ENCODE peak calls at places on chromosomes 13 and 19, in five cellular contexts. D is GM12878, I is K562, L is H1, S is HepG2. U is an unnamed sample.
A peak's percentile ranks its signal among the peaks of the same experiment; 100 is the strongest.

GRCh38 chr13:36820222-36820621 is 1.2 kb downstream of the RFXAP start:
- DNase-seq in L (no peak), I (no peak), D (peak; percentile 26), S (no peak), U (no peak)

GRCh38 chr13:111344471-111345191 is 24.2 kb downstream of the TEX29 start:
- DNase-seq in L (peak; percentile 84), I (peak; percentile 27), D (no peak), S (peak; percentile 20), U (no peak)

GRCh38 chr19:33796164-33797100 is at the start of gene KCTD15:
- DNase-seq in L (no peak), S (no peak), I (peak; percentile 61), D (no peak), U (no peak)

GRCh38 chr13:45828253-45828968 is 23.1 kb downstream of the SIAH3 start:
- DNase-seq in S (no peak), I (no peak), L (no peak), D (no peak), U (no peak)

GRCh38 chr19:54439174-54439851 is 9.7 kb upstream of the LENG8 start:
- DNase-seq in D (no peak), L (no peak), S (peak; percentile 56), I (peak; percentile 47), U (no peak)

GRCh38 chr13:78777973-78778372 is 119.0 kb upstream of the OBI1 start:
- DNase-seq in S (no peak), L (no peak), D (no peak), I (no peak), U (no peak)

GRCh38 chr19:31483226-31483857 is 134.1 kb upstream of the TSHZ3 start:
- DNase-seq in L (no peak), D (no peak), I (no peak), S (no peak), U (no peak)

GRCh38 chr19:535017-535835 is 3.7 kb downstream of the CDC34 start:
- DNase-seq in S (no peak), L (no peak), D (no peak), I (no peak), U (no peak)

GRCh38 chr13:24618219-24618955 is 61.8 kb upstream of the ATP12A start:
- DNase-seq in L (no peak), I (no peak), S (no peak), D (peak; percentile 40), U (no peak)

GRCh38 chr19:2610637-2611482 is 91.6 kb downstream of the GNG7 start:
- DNase-seq in D (peak; percentile 91), S (peak; percentile 70), I (peak; percentile 87), L (peak; percentile 80), U (peak; percentile 59)

GRCh38 chr13:22061371-22061805 is 390.5 kb downstream of the FGF9 start:
- DNase-seq in I (no peak), L (no peak), S (no peak), D (peak; percentile 51), U (no peak)

GRCh38 chr19:52626915-52627314 is 11.2 kb downstream of the ZNF83 start:
- DNase-seq in L (no peak), I (peak; percentile 62), S (no peak), D (no peak), U (no peak)

GRCh38 chr13:111506131-111506530 is 185.7 kb downstream of the TEX29 start:
- DNase-seq in L (no peak), D (no peak), S (no peak), I (no peak), U (no peak)

GRCh38 chr13:36096411-36097184 is 34.6 kb downstream of the DCLK1 start:
- DNase-seq in I (no peak), D (no peak), L (no peak), S (no peak), U (no peak)

GRCh38 chr19:33550741-33551140 is 29.1 kb upstream of the PEPD start:
- DNase-seq in D (no peak), S (no peak), L (no peak), I (no peak), U (no peak)

DNA sequence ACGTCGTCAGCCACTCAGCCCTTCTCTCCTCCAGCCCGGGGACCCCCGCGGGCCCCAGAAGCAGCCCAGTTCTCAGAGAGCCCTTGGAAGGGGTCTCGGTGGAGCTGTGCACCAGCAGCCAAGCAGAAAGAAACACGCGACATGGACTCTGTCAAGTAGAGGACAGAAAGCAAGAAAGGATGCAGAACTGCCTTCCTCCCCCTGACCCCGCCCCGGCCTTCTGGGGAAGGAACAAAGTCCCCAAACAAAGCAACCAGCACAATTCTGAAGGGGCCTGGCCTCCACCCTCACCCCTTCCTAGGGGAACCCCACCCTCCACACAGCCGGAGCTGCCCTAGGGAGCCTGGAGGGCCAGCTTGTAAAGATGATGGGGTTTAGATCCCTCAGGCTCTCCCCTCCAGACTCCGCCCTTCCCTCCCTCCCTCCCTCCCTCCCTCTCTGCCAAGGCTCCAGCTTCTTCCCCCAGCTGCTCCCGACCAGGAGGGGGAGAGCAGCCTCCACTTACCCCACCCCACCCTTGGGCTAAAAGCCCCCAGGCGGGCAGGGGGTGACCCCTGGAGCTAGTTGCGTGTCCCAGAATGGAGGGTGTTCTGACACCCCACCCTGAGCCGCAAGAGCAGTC is 7.8 kb downstream of the LYL1 start:
- DNase-seq in L (no peak), S (no peak), D (no peak), I (peak; percentile 65), U (no peak)
- H3K27ac ChIP-seq in L (no peak overlapping the region), S (no peak overlapping the region), D (no peak overlapping the region), I (no peak overlapping the region), U (no peak overlapping the region)

GRCh38 chr13:90717451-90717936 is 630.0 kb upstream of the MIR17HG start:
- DNase-seq in I (no peak), S (no peak), L (no peak), D (no peak), U (peak; percentile 22)
- TF ChIP-seq ZNF274 in I (no peak), S (no peak), L (no peak), D (no peak), U (no peak)

GRCh38 chr19:42850981-42851717 is 28.4 kb downstream of the PSG1 start:
- DNase-seq in S (peak; percentile 15), D (no peak), L (no peak), I (no peak), U (peak; percentile 18)
- TF ChIP-seq ATF3 in S (no peak), D (no peak), L (no peak), I (peak; percentile 16), U (peak; percentile 25)

GRCh38 chr13:26075498-26075897 is 23.7 kb upstream of the SHISA2 start:
- DNase-seq in L (no peak), S (no peak), D (no peak), I (no peak), U (no peak)

DNA sequence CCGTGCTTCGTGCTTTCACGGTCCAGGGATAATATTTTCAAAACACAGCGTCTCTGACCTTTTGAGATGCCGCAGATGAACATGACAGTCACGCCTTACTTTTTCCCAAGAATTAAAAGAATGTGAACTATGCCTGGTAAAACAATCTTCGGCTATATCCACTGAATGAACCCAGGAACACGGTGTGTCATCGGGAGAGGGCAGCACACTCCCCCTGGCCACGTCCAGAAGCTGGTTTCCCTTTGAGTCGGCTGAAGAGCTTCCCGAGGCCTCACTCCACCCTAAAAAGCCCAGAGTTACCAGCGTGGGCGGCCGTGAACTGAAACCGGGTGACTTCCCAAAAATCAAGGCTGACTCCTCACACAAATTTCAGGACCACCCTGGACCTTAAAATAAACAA is 22.9 kb upstream of the SHISA2 start:
- DNase-seq in I (no peak), L (no peak), S (peak; percentile 50), D (no peak), U (no peak)
- H3K27ac ChIP-seq in I (no peak overlapping the region), L (no peak overlapping the region), S (no peak overlapping the region), D (no peak overlapping the region), U (no peak overlapping the region)

DNA sequence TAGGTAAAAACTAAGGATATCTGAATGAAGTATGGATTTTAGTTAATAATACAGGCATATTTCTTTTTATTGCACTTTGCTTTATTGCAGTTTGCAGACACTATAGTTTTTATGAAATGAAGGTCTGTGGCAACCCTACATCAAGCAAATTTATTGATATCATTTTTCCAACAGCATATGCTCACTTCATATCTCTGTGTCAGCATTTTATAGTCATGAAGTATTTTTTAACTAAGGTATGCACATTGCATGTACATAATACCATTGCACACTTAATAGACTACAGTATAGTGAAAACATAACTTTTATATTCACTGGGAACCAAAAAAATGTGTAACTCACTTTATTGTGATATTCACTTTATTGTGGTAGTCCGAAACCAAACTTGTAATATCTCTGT is 236.3 kb downstream of the SUCLA2 start:
- DNase-seq in S (no peak), I (no peak), D (no peak), L (no peak), U (no peak)
- TF ChIP-seq ZNF274 in S (no peak), I (no peak), D (no peak), L (no peak), U (no peak)

GRCh38 chr13:109788372-109789195 is 2.2 kb upstream of the IRS2 start:
- DNase-seq in D (no peak), I (no peak), S (no peak), L (no peak), U (no peak)

GRCh38 chr13:109790951-109791605 is 4.7 kb upstream of the IRS2 start:
- DNase-seq in I (peak; percentile 70), S (peak; percentile 22), L (no peak), D (no peak), U (no peak)

GRCh38 chr13:109787135-109787954 is 962 bp upstream of the IRS2 start:
- DNase-seq in L (no peak), S (no peak), I (peak; percentile 58), D (no peak), U (no peak)

GRCh38 chr13:109790071-109790470 is 3.7 kb upstream of the IRS2 start:
- DNase-seq in I (no peak), L (no peak), D (no peak), S (no peak), U (no peak)

GRCh38 chr13:109789262-109789661 is 2.9 kb upstream of the IRS2 start:
- DNase-seq in I (no peak), S (no peak), L (no peak), D (no peak), U (no peak)
- TF ChIP-seq ATF3 in I (no peak), S (no peak), L (no peak), D (no peak), U (no peak)

GRCh38 chr13:73913043-73913740 is 221.0 kb downstream of the KLF12 start:
- DNase-seq in D (no peak), L (no peak), S (no peak), I (no peak), U (no peak)
- H3K27ac ChIP-seq in D (no peak overlapping the region), L (no peak overlapping the region), S (no peak overlapping the region), I (no peak overlapping the region), U (no peak overlapping the region)

DNA sequence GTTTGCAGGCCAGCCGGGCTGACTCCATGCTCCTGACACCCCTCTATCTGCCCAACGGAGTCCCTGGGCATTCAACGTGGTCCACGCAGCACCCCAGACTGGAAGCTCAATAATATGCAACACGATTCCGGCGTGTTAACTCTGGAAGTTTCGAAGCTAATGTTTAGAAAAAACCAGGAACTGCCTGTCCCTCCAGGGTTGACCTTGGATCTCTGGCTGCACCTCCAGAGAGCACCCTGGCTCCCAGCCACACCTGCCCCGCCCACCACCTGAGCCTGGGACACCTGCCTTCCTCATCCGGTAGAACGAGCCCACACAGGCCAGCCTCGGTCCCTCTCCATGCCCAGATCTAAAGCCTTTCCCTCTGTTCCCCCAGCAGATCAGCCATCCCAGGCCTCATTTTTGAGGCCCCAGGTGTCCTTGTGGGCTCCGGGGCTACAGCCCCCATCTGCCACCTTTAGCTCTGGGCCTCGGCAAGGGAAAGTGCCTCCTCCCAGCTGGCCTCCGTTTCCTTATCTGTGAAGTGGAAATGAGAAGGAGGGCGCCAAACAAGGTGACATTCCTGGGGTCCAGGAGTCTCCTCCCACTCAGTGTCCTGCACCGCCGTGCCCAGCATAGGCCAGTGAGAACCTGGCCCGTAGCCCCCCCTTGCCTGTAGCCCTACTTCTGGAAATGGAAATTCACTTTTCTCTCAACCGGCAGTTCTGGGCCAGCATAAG is 38.7 kb downstream of the KLF2 start:
- DNase-seq in S (no peak), I (no peak), D (no peak), L (no peak), U (no peak)
- TF ChIP-seq ZNF274 in S (no peak), I (no peak), D (no peak), L (no peak), U (no peak)